ENCODE peak calls at places on chromosomes 12 and 14, in four cellular contexts. E is iris pigment epithelial cell; H is CD8-positive, alpha-beta memory T cell; Z is GM04504. Q is an unnamed sample.

GRCh38 chr12:127509066-127509778 is 757.7 kb upstream of the TMEM132C start:
- DNase-seq in E (peak; percentile 79), H (no peak), Z (peak; percentile 43), Q (no peak)

GRCh38 chr12:98456583-98457573 is 58.5 kb upstream of the TMPO start:
- DNase-seq in Z (no peak), H (no peak), E (peak; percentile 57), Q (peak; percentile 21)

GRCh38 chr12:49767333-49767732 is 26.0 kb downstream of the TMBIM6 start:
- DNase-seq in H (no peak), Z (no peak), E (no peak), Q (no peak)

GRCh38 chr12:132608231-132609171 is 1.9 kb downstream of the LRCOL1 start:
- DNase-seq in E (no peak), Z (no peak), H (no peak), Q (no peak)

GRCh38 chr12:17666641-17667324 is 423.2 kb downstream of the RERGL start:
- DNase-seq in H (peak; percentile 43), Z (no peak), E (no peak), Q (no peak)

GRCh38 chr14:92900660-92901059 is 22.3 kb upstream of the CHGA start:
- DNase-seq in Z (no peak), H (no peak), E (no peak), Q (no peak)

GRCh38 chr14:64149921-64150320 is 144.2 kb downstream of the ESR2 start:
- DNase-seq in H (no peak), E (no peak), Z (no peak), Q (no peak)

GRCh38 chr14:100468557-100468956 is 118.7 kb downstream of the BEGAIN start:
- DNase-seq in H (no peak), Z (no peak), E (no peak), Q (no peak)

GRCh38 chr14:101781240-101782061 is 19.9 kb downstream of the PPP2R5C start:
- DNase-seq in Z (no peak), H (no peak), E (peak; percentile 26), Q (peak; percentile 11)

GRCh38 chr12:60101715-60102114 is 505.9 kb downstream of the SLC16A7 start:
- DNase-seq in Z (peak; percentile 77), E (peak; percentile 70), H (no peak), Q (no peak)

GRCh38 chr12:57722716-57723629 is 15.6 kb downstream of the AGAP2 start:
- DNase-seq in H (no peak), E (no peak), Z (no peak), Q (no peak)

GRCh38 chr12:117590386-117590785 is 229.0 kb upstream of the NOS1 start:
- DNase-seq in E (no peak), Z (no peak), H (no peak), Q (no peak)

GRCh38 chr14:96083667-96084320 is 44.6 kb downstream of the C14orf132 start:
- DNase-seq in Z (no peak), E (no peak), H (no peak), Q (no peak)

GRCh38 chr14:63878792-63879191 is 26.0 kb downstream of the SYNE2 start:
- DNase-seq in H (no peak), Z (no peak), E (no peak), Q (no peak)

GRCh38 chr14:91352696-91353692 is 64.6 kb downstream of the CCDC88C start:
- DNase-seq in H (peak; percentile 43), E (no peak), Z (no peak), Q (no peak)

GRCh38 chr12:60494249-60494648 is 898.4 kb downstream of the SLC16A7 start:
- DNase-seq in E (peak; percentile 57), H (no peak), Z (peak; percentile 28), Q (no peak)

GRCh38 chr14:64720190-64720589 is 16.0 kb downstream of the PLEKHG3 start:
- DNase-seq in H (no peak), Z (peak; percentile 33), E (peak; percentile 95), Q (no peak)

GRCh38 chr12:26878661-26879119 is 45.7 kb upstream of the ITPR2 start:
- DNase-seq in H (no peak), Z (no peak), E (no peak), Q (no peak)

GRCh38 chr12:131482686-131483085 is 228.2 kb upstream of the SFSWAP start:
- DNase-seq in E (no peak), Z (no peak), H (no peak), Q (no peak)

GRCh38 chr12:64883264-64884163 is 59.1 kb downstream of the TBC1D30 start:
- DNase-seq in H (no peak), Z (no peak), E (no peak), Q (peak; percentile 32)

GRCh38 chr12:41224066-41224465 is 35.9 kb downstream of the PDZRN4 start:
- DNase-seq in Z (no peak), E (no peak), H (no peak), Q (no peak)

GRCh38 chr14:53696217-53696965 is 260.2 kb downstream of the BMP4 start:
- DNase-seq in H (no peak), E (peak; percentile 12), Z (no peak), Q (no peak)

GRCh38 chr12:52200086-52200782 is 8.4 kb upstream of the KRT80 start:
- DNase-seq in H (no peak), Z (no peak), E (no peak), Q (no peak)

GRCh38 chr14:63614964-63615363 is 26.7 kb downstream of the WDR89 start:
- DNase-seq in Z (peak; percentile 31), E (peak; percentile 56), H (no peak), Q (no peak)

GRCh38 chr14:65243766-65244442 is 141.6 kb upstream of the MAX start:
- DNase-seq in Z (no peak), E (peak; percentile 57), H (no peak), Q (no peak)

GRCh38 chr14:99412122-99413061 is 68.3 kb downstream of the SETD3 start:
- DNase-seq in H (no peak), Z (no peak), E (peak; percentile 46), Q (no peak)

GRCh38 chr12:104710940-104711725 is 247.0 kb downstream of the SLC41A2 start:
- DNase-seq in H (no peak), Z (peak; percentile 83), E (peak; percentile 78), Q (no peak)

GRCh38 chr12:6836851-6837250 is 3.9 kb upstream of the GNB3 start:
- DNase-seq in E (no peak), H (no peak), Z (no peak), Q (no peak)

GRCh38 chr14:52834440-52834842 is 43.0 kb upstream of the GNPNAT1 start:
- DNase-seq in H (no peak), Z (peak; percentile 55), E (peak; percentile 94), Q (no peak)

GRCh38 chr12:130713581-130713991 is 2.5 kb downstream of the RIMBP2 start:
- DNase-seq in H (no peak), Z (no peak), E (no peak), Q (no peak)

GRCh38 chr14:52253503-52253902 is 14.0 kb upstream of the PTGDR start:
- DNase-seq in H (no peak), E (peak; percentile 42), Z (no peak), Q (no peak)

GRCh38 chr14:72892103-72892878 is 1.6 kb downstream of the DPF3 start:
- DNase-seq in Z (no peak), H (peak; percentile 49), E (peak; percentile 68), Q (no peak)

GRCh38 chr14:79256311-79256879 is 954.9 kb downstream of the DIO2 start:
- DNase-seq in H (no peak), Z (no peak), E (no peak), Q (no peak)